ENCODE peak calls at places on chromosomes 11 and 22, in four cellular contexts. K is HCT116, T is stomach, G is suprapubic skin. L is an unnamed sample. For H3K4me1, the result is how much of the 10 kb centered on the place peaks cover.

GRCh38 chr22:39493759-39494158 is 8.3 kb upstream of the MIEF1 start:
- DNase-seq in K (no peak), T (no peak), G (no peak), L (no peak)

GRCh38 chr22:20466659-20467379 is 28.8 kb downstream of the KLHL22 start:
- DNase-seq in K (no peak), T (no peak), G (no peak), L (no peak)

GRCh38 chr11:106422585-106422984 is 345.1 kb downstream of the AASDHPPT start:
- DNase-seq in K (no peak), T (no peak), G (no peak), L (no peak)

GRCh38 chr22:38260760-38261477 is 11.9 kb downstream of the TMEM184B start:
- DNase-seq in K (no peak), T (no peak), G (no peak), L (no peak)

GRCh38 chr11:15720460-15720859 is 605.7 kb downstream of the INSC start:
- DNase-seq in K (no peak), T (no peak), G (no peak), L (no peak)

GRCh38 chr22:40128989-40129388 is 48.7 kb upstream of the TNRC6B start:
- DNase-seq in K (no peak), T (no peak), G (no peak), L (no peak)

GRCh38 chr11:43895601-43896000 is 15.0 kb downstream of the ALKBH3 start:
- DNase-seq in K (no peak), T (no peak), G (no peak), L (no peak)

GRCh38 chr11:44988111-44988510 is 37.4 kb upstream of the TP53I11 start:
- DNase-seq in K (no peak), T (peak), G (no peak), L (no peak)

GRCh38 chr22:24697671-24698082 is 76.8 kb downstream of the PIWIL3 start:
- DNase-seq in K (no peak), T (peak), G (no peak), L (no peak)

GRCh38 chr22:25060522-25061071 is 108.1 kb downstream of the KIAA1671 start:
- DNase-seq in K (no peak), T (no peak), G (no peak), L (no peak)

GRCh38 chr11:129815596-129816461 is at the start of gene TMEM45B:
- DNase-seq in K (no peak), T (peak), G (no peak), L (no peak)

GRCh38 chr11:118343981-118344521 is at the start of gene CD3G:
- DNase-seq in K (no peak), T (peak), G (no peak), L (no peak)

GRCh38 chr11:83120328-83120727 is 36.6 kb upstream of the PCF11 start:
- DNase-seq in K (no peak), T (no peak), G (no peak), L (no peak)

GRCh38 chr11:94325681-94326080 is 21.3 kb downstream of the IZUMO1R start:
- DNase-seq in K (peak), T (peak), G (no peak), L (no peak)

GRCh38 chr11:8221025-8221723 is 42.5 kb downstream of the LMO1 start:
- DNase-seq in K (no peak), T (no peak), G (no peak), L (no peak)

GRCh38 chr11:67504950-67505561 is at the start of gene PITPNM1:
- DNase-seq in K (no peak), T (peak), G (no peak), L (no peak)

GRCh38 chr22:28563636-28564035 is 116.0 kb downstream of the TTC28 start:
- DNase-seq in K (no peak), T (no peak), G (no peak), L (no peak)

GRCh38 chr11:124108158-124108557 is 7.1 kb upstream of the VWA5A start:
- DNase-seq in K (peak), T (no peak), G (no peak), L (no peak)

GRCh38 chr11:19466314-19466713 is 225.6 kb upstream of the E2F8 start:
- DNase-seq in K (no peak), T (no peak), G (no peak), L (no peak)

GRCh38 chr11:132402056-132402684 is 1031.8 kb downstream of the NTM start:
- DNase-seq in K (no peak), T (no peak), G (no peak), L (no peak)

GRCh38 chr11:119365071-119365591 is 16.4 kb downstream of the USP2 start:
- DNase-seq in K (no peak), T (no peak), G (no peak), L (no peak)

GRCh38 chr11:1832181-1832988 is 2.4 kb upstream of the SYT8 start:
- DNase-seq in K (no peak), T (peak), G (no peak), L (no peak)

GRCh38 chr11:970319-970871 is 44.7 kb downstream of the AP2A2 start:
- DNase-seq in K (no peak), T (no peak), G (no peak), L (no peak)

GRCh38 chr11:41836426-41836825 is 377.0 kb upstream of the LRRC4C start:
- DNase-seq in K (no peak), T (no peak), G (no peak), L (no peak)

GRCh38 chr22:23107487-23108323 is 34.1 kb downstream of the RSPH14 start:
- DNase-seq in K (no peak), T (no peak), G (no peak), L (no peak)

GRCh38 chr11:72642815-72643511 is 31.3 kb downstream of the PDE2A start:
- DNase-seq in K (peak), T (peak), G (no peak), L (no peak)

GRCh38 chr11:72643547-72643946 is 30.7 kb downstream of the PDE2A start:
- DNase-seq in K (peak), T (no peak), G (no peak), L (no peak)

GRCh38 chr11:72639475-72640375 is 34.5 kb downstream of the PDE2A start:
- DNase-seq in K (no peak), T (no peak), G (no peak), L (no peak)

GRCh38 chr11:72641522-72641899 is 32.7 kb downstream of the PDE2A start:
- DNase-seq in K (no peak), T (no peak), G (no peak), L (no peak)

GRCh38 chr11:72641900-72642814 is 32.1 kb downstream of the PDE2A start:
- DNase-seq in K (no peak), T (peak), G (no peak), L (no peak)
- TF ChIP-seq POLR2A in K (no peak), T (no peak), G (no peak), L (no peak)

GRCh38 chr11:73468590-73469161 is 92.5 kb downstream of the RELT start:
- DNase-seq in K (no peak), T (no peak), G (no peak), L (no peak)

GRCh38 chr11:73466643-73467042 is 90.4 kb downstream of the RELT start:
- DNase-seq in K (no peak), T (no peak), G (no peak), L (no peak)

GRCh38 chr11:73470036-73470624 is 93.9 kb downstream of the RELT start:
- DNase-seq in K (no peak), T (no peak), G (no peak), L (no peak)

GRCh38 chr11:73467505-73467904 is 91.3 kb downstream of the RELT start:
- DNase-seq in K (no peak), T (no peak), G (no peak), L (no peak)

GRCh38 chr11:73469401-73469800 is 93.2 kb downstream of the RELT start:
- DNase-seq in K (no peak), T (no peak), G (no peak), L (no peak)
- TF ChIP-seq POLR2AphosphoS5 in K (no peak), T (no peak), G (no peak), L (peak)

DNA sequence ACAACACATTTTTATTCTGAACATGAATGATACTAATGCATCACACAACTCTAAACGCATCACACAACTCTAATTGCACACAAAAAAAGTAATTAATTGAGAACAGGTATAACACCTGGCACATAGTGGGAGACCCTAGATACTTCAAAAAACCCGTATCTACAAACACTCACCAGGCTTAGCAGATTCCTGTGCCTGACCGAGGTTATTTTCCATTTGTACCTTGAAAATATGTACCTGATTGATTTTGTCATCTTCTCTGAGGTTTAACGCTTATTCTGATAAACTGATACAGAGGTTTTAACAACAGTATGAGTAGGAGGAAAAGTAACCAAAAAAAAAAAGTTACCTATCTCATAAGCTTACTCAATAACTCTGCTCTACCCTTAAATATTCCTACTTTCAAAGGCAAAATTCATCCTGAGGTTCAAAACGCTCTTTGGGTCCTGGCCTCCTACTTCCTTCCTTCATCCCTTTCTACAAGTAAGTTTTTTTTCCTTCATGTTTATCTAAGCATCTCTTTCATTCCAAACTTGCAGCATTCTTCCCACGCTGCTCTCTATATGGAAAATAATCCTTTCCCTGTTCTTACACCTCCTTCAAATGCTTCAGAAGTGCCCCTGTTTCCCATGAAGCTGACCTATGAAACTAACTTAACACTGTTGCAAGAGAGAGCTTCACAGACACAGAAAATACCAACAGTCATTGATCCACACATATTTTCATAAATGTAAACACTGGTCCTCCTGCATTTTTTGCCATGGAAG is 73.3 kb downstream of the ETS1 start:
- DNase-seq in K (no peak), T (no peak), G (no peak), L (no peak)
- H3K4me1 ChIP-seq in K (under half), T (half or more), G (under half), L (half or more)

DNA sequence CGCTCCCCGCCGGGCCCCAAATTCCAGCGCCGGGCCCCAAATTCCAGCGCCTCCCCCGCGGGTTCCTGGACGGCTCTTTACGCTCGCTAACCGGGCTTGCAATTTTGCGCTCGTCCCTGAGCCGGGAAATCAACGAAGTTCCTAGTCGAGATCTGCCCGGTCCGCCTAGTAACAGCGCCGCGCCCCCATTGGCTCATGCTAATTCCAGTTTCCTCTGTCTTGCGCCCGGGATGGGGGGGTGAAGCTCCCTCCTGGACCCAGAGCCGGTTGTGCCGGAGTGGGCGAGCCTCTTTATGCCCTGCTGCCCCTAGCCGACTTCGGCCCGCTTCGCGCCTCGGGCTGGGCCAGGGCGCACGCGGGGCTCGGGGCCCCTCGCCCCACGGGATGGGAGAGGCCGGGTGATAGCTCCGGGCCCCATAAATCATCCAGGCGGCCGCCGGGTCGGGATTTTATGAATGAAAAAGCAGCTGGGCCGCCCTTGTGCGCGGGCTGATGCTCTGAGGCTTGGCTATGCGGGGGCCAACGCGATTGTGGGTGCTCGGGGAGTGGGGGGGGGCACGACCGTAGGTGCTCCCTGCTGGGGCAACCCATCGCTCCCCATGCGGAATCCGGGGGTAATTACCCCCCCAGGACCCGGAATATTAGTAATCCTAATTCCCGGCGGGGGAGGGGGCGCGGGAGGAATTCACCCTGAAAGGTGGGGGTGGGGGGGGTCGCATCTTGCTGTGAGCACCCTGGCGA is 1.8 kb upstream of the CCND1 start:
- DNase-seq in K (peak), T (peak), G (peak), L (no peak)
- TF ChIP-seq POLR2A in K (peak), T (no peak), G (no peak), L (no peak)

GRCh38 chr22:42944409-42944808 is 70.5 kb downstream of the PACSIN2 start:
- DNase-seq in K (no peak), T (no peak), G (no peak), L (no peak)
- TF ChIP-seq POLR2AphosphoS5 in K (no peak), T (no peak), G (peak), L (peak)

GRCh38 chr11:64883575-64883974 is 5.2 kb upstream of the EHD1 start:
- DNase-seq in K (no peak), T (no peak), G (no peak), L (no peak)
- H3K4me1 ChIP-seq in K (under half), T (under half), G (under half), L (under half)

L was measured in vagina.